ENCODE peak calls at places on chromosome 6, in five cellular contexts. I, N, P, G and X are unnamed samples.

GRCh38 chr6:124962617-124963415 is 579 bp downstream of the RNF217 start:
- DNase-seq in I (peak; percentile 40), G (no peak), N (no peak), P (peak; percentile 26), X (peak; percentile 77)

GRCh38 chr6:49556429-49556837 is 6.0 kb downstream of the C6orf141 start:
- DNase-seq in G (no peak), I (no peak), P (no peak), N (no peak), X (no peak)

GRCh38 chr6:134936476-134936875 is 13.4 kb downstream of the ALDH8A1 start:
- DNase-seq in N (no peak), G (no peak), P (no peak), I (no peak), X (no peak)

GRCh38 chr6:34665019-34665418 is 31.5 kb downstream of the ILRUN start:
- DNase-seq in P (no peak), N (no peak), I (no peak), G (no peak), X (no peak)

GRCh38 chr6:113644861-113645575 is 212.1 kb upstream of the MARCKS start:
- DNase-seq in G (no peak), N (peak; percentile 87), I (no peak), P (no peak), X (no peak)

GRCh38 chr6:119129968-119130484 is 51.6 kb upstream of the FAM184A start:
- DNase-seq in P (peak; percentile 55), G (no peak), N (no peak), I (no peak), X (no peak)

GRCh38 chr6:15350386-15351083 is 104.7 kb downstream of the JARID2 start:
- DNase-seq in G (no peak), N (no peak), P (no peak), I (no peak), X (no peak)

GRCh38 chr6:24522090-24522820 is 27.5 kb downstream of the ALDH5A1 start:
- DNase-seq in I (no peak), G (no peak), N (peak; percentile 59), P (no peak), X (no peak)

GRCh38 chr6:134447883-134448387 is 130.0 kb upstream of the SGK1 start:
- DNase-seq in P (no peak), G (no peak), N (no peak), I (no peak), X (no peak)

GRCh38 chr6:48866681-48867080 is 596.4 kb downstream of the MMUT start:
- DNase-seq in P (no peak), G (no peak), N (no peak), I (no peak), X (no peak)

GRCh38 chr6:31075528-31075927 is 36.8 kb downstream of the C6orf15 start:
- DNase-seq in N (no peak), P (no peak), I (no peak), G (no peak), X (no peak)

GRCh38 chr6:76764057-76764456 is 691.6 kb upstream of the IMPG1 start:
- DNase-seq in I (no peak), G (no peak), N (no peak), P (no peak), X (no peak)

GRCh38 chr6:163336961-163337360 is 77.6 kb upstream of the QKI start:
- DNase-seq in P (no peak), N (no peak), G (no peak), I (no peak), X (no peak)

GRCh38 chr6:163339466-163339865 is 75.1 kb upstream of the QKI start:
- DNase-seq in G (no peak), N (no peak), P (no peak), I (no peak), X (no peak)

GRCh38 chr6:163335671-163336545 is 78.6 kb upstream of the QKI start:
- DNase-seq in I (no peak), G (no peak), P (no peak), N (no peak), X (peak; percentile 78)

GRCh38 chr6:163338671-163339405 is 75.7 kb upstream of the QKI start:
- DNase-seq in G (no peak), N (no peak), P (no peak), I (no peak), X (no peak)

GRCh38 chr6:163337958-163338357 is 76.6 kb upstream of the QKI start:
- DNase-seq in G (no peak), N (no peak), I (no peak), P (no peak), X (no peak)
- H3K27ac ChIP-seq in G (no peak overlapping the region), N (no peak overlapping the region), I (no peak overlapping the region), P (no peak overlapping the region), X (no peak overlapping the region)

GRCh38 chr6:138719011-138719635 is 54.4 kb upstream of the CCDC28A start:
- DNase-seq in N (no peak), G (no peak), P (no peak), I (no peak), X (no peak)
- TF ChIP-seq POLR2AphosphoS5 in N (no peak), G (no peak), P (no peak), I (peak; percentile 4), X (no peak)

GRCh38 chr6:74588094-74588493 is 617.8 kb downstream of the COL12A1 start:
- DNase-seq in N (no peak), G (no peak), P (no peak), I (no peak), X (no peak)
- TF ChIP-seq EP300 in N (no peak), G (no peak), P (no peak), I (no peak), X (no peak)

GRCh38 chr6:17032595-17033591 is 69.0 kb upstream of the STMND1 start:
- DNase-seq in P (no peak), N (no peak), G (no peak), I (peak; percentile 70), X (peak; percentile 91)
- H3K27ac ChIP-seq in P (peak overlapping the region; percentile 74), N (no peak overlapping the region), G (no peak overlapping the region), I (peak overlapping the region; percentile 68), X (peak overlapping the region; percentile 86)

GRCh38 chr6:73309784-73310502 is 44.1 kb downstream of the DPPA5 start:
- DNase-seq in N (no peak), P (peak; percentile 80), I (peak; percentile 65), G (no peak), X (peak; percentile 69)

GRCh38 chr6:73314577-73315492 is 39.2 kb downstream of the DPPA5 start:
- DNase-seq in I (no peak), P (no peak), N (no peak), G (no peak), X (no peak)

GRCh38 chr6:73309534-73309783 is 44.6 kb downstream of the DPPA5 start:
- DNase-seq in G (no peak), P (no peak), N (no peak), I (no peak), X (no peak)

DNA sequence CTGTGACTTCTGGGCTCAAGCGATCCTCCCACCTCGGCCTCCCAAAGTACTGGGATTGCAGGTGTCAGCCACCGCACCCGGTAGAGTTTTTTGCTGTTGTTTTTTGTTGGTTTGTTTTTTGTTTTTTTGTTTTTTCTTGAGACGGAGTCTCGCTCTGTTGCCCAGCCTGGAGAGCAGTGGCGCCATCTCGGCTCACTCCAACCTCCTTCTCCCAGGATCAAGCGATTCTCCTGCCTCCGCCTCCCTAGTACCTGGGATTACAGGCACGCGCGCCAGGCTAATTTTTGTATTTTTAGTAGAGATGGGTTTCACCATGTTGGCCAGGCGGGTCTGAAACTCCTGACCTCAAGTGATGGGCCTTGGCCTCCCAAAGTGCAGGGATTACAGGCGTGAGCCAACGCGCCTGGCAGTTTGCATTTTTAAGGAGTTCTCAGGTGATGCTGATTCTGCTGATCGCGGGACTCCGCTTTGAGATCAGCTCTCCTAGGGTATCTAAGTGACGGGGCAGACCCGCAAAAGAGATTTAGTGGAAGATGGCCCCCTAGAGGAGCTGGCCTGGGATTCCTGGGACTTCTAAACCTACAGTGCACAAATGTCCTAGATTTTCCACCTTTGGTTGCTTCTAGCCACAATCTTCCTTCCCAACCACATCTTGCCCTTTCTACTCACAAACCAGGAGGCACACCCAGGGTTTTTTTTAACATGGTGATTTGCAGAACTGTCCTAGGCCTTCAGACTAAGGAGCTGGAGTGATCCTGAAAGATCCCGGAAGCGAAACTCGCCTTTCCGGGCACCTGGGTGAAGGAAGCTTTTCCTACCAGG is 45.2 kb downstream of the DPPA5 start:
- DNase-seq in I (no peak), G (no peak), P (no peak), N (no peak), X (no peak)
- TF ChIP-seq POLR2AphosphoS5 in I (no peak), G (no peak), P (no peak), N (no peak), X (no peak)